ENCODE peak calls at places on chromosome 18, in six cellular contexts. W is HT1080; C is NCI-H1417; Z is activated naive CD4-positive, alpha-beta T cell treated with anti-CD3 and anti-CD28 coated beads, Interleukin-2, amount 10 ng/mL, durations not matched to agents 7 days and 5 days; V is naive thymus-derived CD4-positive, alpha-beta T cell; J is Ammon's horn. Y is an unnamed sample.
A peak's percentile ranks its signal among the peaks of the same experiment; 100 is the strongest.

GRCh38 chr18:57816208-57816999 is 13.3 kb upstream of the ATP8B1 start:
- DNase-seq in W (no peak), C (no peak), Z (no peak), V (no peak), J (no peak), Y (no peak)

GRCh38 chr18:21740724-21741510 is at the start of gene MIB1:
- DNase-seq in W (peak; percentile 96), C (peak; percentile 100), Z (no peak), V (peak; percentile 99), J (peak; percentile 71), Y (peak; percentile 69)

GRCh38 chr18:77199707-77200106 is 49.9 kb upstream of the GALR1 start:
- DNase-seq in W (no peak), C (no peak), Z (no peak), V (no peak), J (no peak), Y (no peak)

GRCh38 chr18:21344860-21345259 is 102.8 kb downstream of the GREB1L start:
- DNase-seq in W (no peak), C (no peak), Z (no peak), V (no peak), J (no peak), Y (no peak)

GRCh38 chr18:63142502-63143045 is 177.0 kb downstream of the BCL2 start:
- DNase-seq in W (no peak), C (no peak), Z (no peak), V (no peak), J (no peak), Y (no peak)

GRCh38 chr18:79933765-79934164 is 17.7 kb downstream of the SLC66A2 start:
- DNase-seq in W (no peak), C (no peak), Z (no peak), V (no peak), J (no peak), Y (no peak)

GRCh38 chr18:59639821-59640220 is 57.4 kb downstream of the CCBE1 start:
- DNase-seq in W (no peak), C (no peak), Z (no peak), V (no peak), J (no peak), Y (no peak)

GRCh38 chr18:76679259-76679658 is 143.1 kb upstream of the ZNF236 start:
- DNase-seq in W (no peak), C (peak; percentile 92), Z (no peak), V (no peak), J (no peak), Y (peak; percentile 79)

GRCh38 chr18:67845035-67845434 is 328.5 kb upstream of the DSEL start:
- DNase-seq in W (no peak), C (no peak), Z (no peak), V (no peak), J (no peak), Y (no peak)

GRCh38 chr18:57022716-57023115 is 124.2 kb upstream of the BOD1L2 start:
- DNase-seq in W (no peak), C (no peak), Z (no peak), V (no peak), J (no peak), Y (no peak)

GRCh38 chr18:2923464-2923863 is 76.7 kb downstream of the EMILIN2 start:
- DNase-seq in W (peak; percentile 54), C (no peak), Z (no peak), V (no peak), J (no peak), Y (no peak)

GRCh38 chr18:44855681-44856080 is 175.0 kb downstream of the SETBP1 start:
- DNase-seq in W (no peak), C (no peak), Z (no peak), V (no peak), J (no peak), Y (no peak)

GRCh38 chr18:3048121-3048520 is 35.2 kb upstream of the LPIN2 start:
- DNase-seq in W (no peak), C (no peak), Z (no peak), V (no peak), J (peak; percentile 59), Y (no peak)

GRCh38 chr18:38241736-38242135 is 676.1 kb upstream of the CELF4 start:
- DNase-seq in W (peak; percentile 81), C (no peak), Z (no peak), V (no peak), J (no peak), Y (no peak)

GRCh38 chr18:63188063-63188462 is 131.5 kb downstream of the BCL2 start:
- DNase-seq in W (no peak), C (no peak), Z (no peak), V (no peak), J (no peak), Y (no peak)

GRCh38 chr18:67232991-67233390 is 283.5 kb downstream of the DSEL start:
- DNase-seq in W (no peak), C (no peak), Z (no peak), V (no peak), J (no peak), Y (no peak)

GRCh38 chr18:42113529-42114191 is 158.6 kb downstream of the PIK3C3 start:
- DNase-seq in W (no peak), C (peak; percentile 45), Z (no peak), V (no peak), J (no peak), Y (no peak)

GRCh38 chr18:13141209-13141608 is 77.4 kb upstream of the LDLRAD4 start:
- DNase-seq in W (no peak), C (no peak), Z (no peak), V (no peak), J (no peak), Y (no peak)

GRCh38 chr18:79964330-79965118 is at the start of gene HSBP1L1:
- DNase-seq in W (no peak), C (peak; percentile 65), Z (peak; percentile 84), V (peak; percentile 75), J (peak; percentile 50), Y (peak; percentile 64)